ENCODE peak calls at places on chromosomes 1 and 21, in six cellular contexts. One of them, this sample, is unnamed.

GRCh38 chr1:25954371-25954938 is 43.4 kb downstream of the PAFAH2 start:
- DNase-seq in WTC11: no peak
- DNase-seq in CD8-positive, alpha-beta T cell: no peak
- DNase-seq in upper lobe of left lung: no peak
- DNase-seq in GM10248: peak
- DNase-seq in endothelial cell: no peak
- DNase-seq in this sample: no peak

GRCh38 chr1:66276229-66276628 is 257.7 kb upstream of the SGIP1 start:
- DNase-seq in WTC11: no peak
- DNase-seq in upper lobe of left lung: no peak
- DNase-seq in CD8-positive, alpha-beta T cell: no peak
- DNase-seq in endothelial cell: no peak
- DNase-seq in GM10248: peak
- DNase-seq in this sample: no peak

GRCh38 chr1:31116022-31116421 is 50.5 kb upstream of the PUM1 start:
- DNase-seq in WTC11: no peak
- DNase-seq in CD8-positive, alpha-beta T cell: no peak
- DNase-seq in upper lobe of left lung: no peak
- DNase-seq in GM10248: no peak
- DNase-seq in endothelial cell: no peak
- DNase-seq in this sample: no peak

GRCh38 chr1:181314010-181314409 is 169.3 kb upstream of the CACNA1E start:
- DNase-seq in WTC11: no peak
- DNase-seq in endothelial cell: no peak
- DNase-seq in CD8-positive, alpha-beta T cell: no peak
- DNase-seq in upper lobe of left lung: no peak
- DNase-seq in GM10248: no peak
- DNase-seq in this sample: no peak

GRCh38 chr1:151058682-151059341 is 610 bp downstream of the CDC42SE1 start:
- DNase-seq in WTC11: peak
- DNase-seq in CD8-positive, alpha-beta T cell: no peak
- DNase-seq in endothelial cell: no peak
- DNase-seq in GM10248: no peak
- DNase-seq in upper lobe of left lung: peak
- DNase-seq in this sample: no peak

GRCh38 chr21:31660134-31660565 is 657 bp downstream of the SOD1 start:
- DNase-seq in endothelial cell: peak
- DNase-seq in WTC11: peak
- DNase-seq in GM10248: peak
- DNase-seq in CD8-positive, alpha-beta T cell: no peak
- DNase-seq in upper lobe of left lung: no peak
- DNase-seq in this sample: peak

GRCh38 chr1:218164111-218164929 is 120.8 kb upstream of the RRP15 start:
- DNase-seq in upper lobe of left lung: no peak
- DNase-seq in endothelial cell: peak
- DNase-seq in GM10248: peak
- DNase-seq in WTC11: peak
- DNase-seq in CD8-positive, alpha-beta T cell: no peak
- DNase-seq in this sample: no peak

GRCh38 chr1:206558794-206559660 is 51.7 kb downstream of the RASSF5 start:
- DNase-seq in GM10248: no peak
- DNase-seq in upper lobe of left lung: no peak
- DNase-seq in WTC11: no peak
- DNase-seq in CD8-positive, alpha-beta T cell: no peak
- DNase-seq in endothelial cell: no peak
- DNase-seq in this sample: no peak

GRCh38 chr1:247679639-247680038 is at the start of gene OR13G1:
- DNase-seq in GM10248: no peak
- DNase-seq in WTC11: no peak
- DNase-seq in endothelial cell: no peak
- DNase-seq in upper lobe of left lung: no peak
- DNase-seq in CD8-positive, alpha-beta T cell: no peak
- DNase-seq in this sample: no peak

GRCh38 chr1:98119793-98120192 is 199.0 kb upstream of the DPYD start:
- DNase-seq in WTC11: peak
- DNase-seq in GM10248: no peak
- DNase-seq in CD8-positive, alpha-beta T cell: no peak
- DNase-seq in upper lobe of left lung: no peak
- DNase-seq in endothelial cell: peak
- DNase-seq in this sample: no peak

GRCh38 chr21:26769613-26770188 is 75.5 kb downstream of the ADAMTS1 start:
- DNase-seq in GM10248: no peak
- DNase-seq in CD8-positive, alpha-beta T cell: no peak
- DNase-seq in WTC11: no peak
- DNase-seq in endothelial cell: peak
- DNase-seq in upper lobe of left lung: no peak
- DNase-seq in this sample: no peak

GRCh38 chr1:108154323-108154722 is 45.8 kb downstream of the SLC25A24 start:
- DNase-seq in endothelial cell: no peak
- DNase-seq in WTC11: no peak
- DNase-seq in upper lobe of left lung: no peak
- DNase-seq in GM10248: no peak
- DNase-seq in CD8-positive, alpha-beta T cell: no peak
- DNase-seq in this sample: no peak

GRCh38 chr1:202619528-202619927 is 90.7 kb downstream of the SYT2 start:
- DNase-seq in upper lobe of left lung: no peak
- DNase-seq in WTC11: no peak
- DNase-seq in CD8-positive, alpha-beta T cell: no peak
- DNase-seq in GM10248: no peak
- DNase-seq in endothelial cell: no peak
- DNase-seq in this sample: no peak

GRCh38 chr1:234579967-234580366 is 30.0 kb downstream of the IRF2BP2 start:
- DNase-seq in upper lobe of left lung: no peak
- DNase-seq in endothelial cell: no peak
- DNase-seq in CD8-positive, alpha-beta T cell: no peak
- DNase-seq in WTC11: no peak
- DNase-seq in GM10248: peak
- DNase-seq in this sample: no peak

GRCh38 chr1:39174400-39175081 is 30.0 kb upstream of the MACF1 start:
- DNase-seq in CD8-positive, alpha-beta T cell: no peak
- DNase-seq in GM10248: no peak
- DNase-seq in WTC11: no peak
- DNase-seq in endothelial cell: no peak
- DNase-seq in upper lobe of left lung: no peak
- DNase-seq in this sample: no peak

GRCh38 chr21:42440187-42440792 is 36.6 kb downstream of the UBASH3A start:
- DNase-seq in WTC11: no peak
- DNase-seq in endothelial cell: no peak
- DNase-seq in GM10248: peak
- DNase-seq in upper lobe of left lung: no peak
- DNase-seq in CD8-positive, alpha-beta T cell: no peak
- DNase-seq in this sample: no peak

GRCh38 chr1:115558275-115558674 is 83.5 kb upstream of the VANGL1 start:
- DNase-seq in GM10248: no peak
- DNase-seq in CD8-positive, alpha-beta T cell: no peak
- DNase-seq in upper lobe of left lung: no peak
- DNase-seq in endothelial cell: no peak
- DNase-seq in WTC11: no peak
- DNase-seq in this sample: no peak

GRCh38 chr1:207004931-207005830 is 27.4 kb downstream of the C1orf116 start:
- DNase-seq in upper lobe of left lung: peak
- DNase-seq in GM10248: peak
- DNase-seq in WTC11: peak
- DNase-seq in endothelial cell: peak
- DNase-seq in CD8-positive, alpha-beta T cell: peak
- DNase-seq in this sample: peak

GRCh38 chr21:45010096-45010495 is 64.3 kb upstream of the ADARB1 start:
- DNase-seq in WTC11: no peak
- DNase-seq in endothelial cell: no peak
- DNase-seq in CD8-positive, alpha-beta T cell: no peak
- DNase-seq in GM10248: no peak
- DNase-seq in upper lobe of left lung: no peak
- DNase-seq in this sample: no peak

GRCh38 chr1:119631433-119632102 is 16.5 kb downstream of the ZNF697 start:
- DNase-seq in WTC11: peak
- DNase-seq in GM10248: peak
- DNase-seq in CD8-positive, alpha-beta T cell: no peak
- DNase-seq in endothelial cell: no peak
- DNase-seq in upper lobe of left lung: peak
- DNase-seq in this sample: no peak

GRCh38 chr1:6208723-6209660 is 3.1 kb downstream of the RNF207 start:
- DNase-seq in upper lobe of left lung: no peak
- DNase-seq in CD8-positive, alpha-beta T cell: no peak
- DNase-seq in endothelial cell: peak
- DNase-seq in GM10248: peak
- DNase-seq in WTC11: peak
- DNase-seq in this sample: no peak

GRCh38 chr1:153697873-153698647 is 19.6 kb downstream of the NPR1 start:
- DNase-seq in upper lobe of left lung: peak
- DNase-seq in WTC11: peak
- DNase-seq in GM10248: no peak
- DNase-seq in endothelial cell: peak
- DNase-seq in CD8-positive, alpha-beta T cell: no peak
- DNase-seq in this sample: no peak

GRCh38 chr1:68916227-68916853 is 419.5 kb upstream of the DEPDC1 start:
- DNase-seq in GM10248: no peak
- DNase-seq in WTC11: no peak
- DNase-seq in CD8-positive, alpha-beta T cell: no peak
- DNase-seq in endothelial cell: no peak
- DNase-seq in upper lobe of left lung: no peak
- DNase-seq in this sample: no peak

GRCh38 chr1:97640677-97641076 is 280.2 kb downstream of the DPYD start:
- DNase-seq in GM10248: no peak
- DNase-seq in endothelial cell: no peak
- DNase-seq in WTC11: no peak
- DNase-seq in upper lobe of left lung: no peak
- DNase-seq in CD8-positive, alpha-beta T cell: no peak
- DNase-seq in this sample: no peak

GRCh38 chr1:15155760-15156743 is 2.5 kb downstream of the TMEM51 start:
- DNase-seq in WTC11: no peak
- DNase-seq in GM10248: peak
- DNase-seq in endothelial cell: no peak
- DNase-seq in CD8-positive, alpha-beta T cell: no peak
- DNase-seq in upper lobe of left lung: no peak
- DNase-seq in this sample: no peak

DNA sequence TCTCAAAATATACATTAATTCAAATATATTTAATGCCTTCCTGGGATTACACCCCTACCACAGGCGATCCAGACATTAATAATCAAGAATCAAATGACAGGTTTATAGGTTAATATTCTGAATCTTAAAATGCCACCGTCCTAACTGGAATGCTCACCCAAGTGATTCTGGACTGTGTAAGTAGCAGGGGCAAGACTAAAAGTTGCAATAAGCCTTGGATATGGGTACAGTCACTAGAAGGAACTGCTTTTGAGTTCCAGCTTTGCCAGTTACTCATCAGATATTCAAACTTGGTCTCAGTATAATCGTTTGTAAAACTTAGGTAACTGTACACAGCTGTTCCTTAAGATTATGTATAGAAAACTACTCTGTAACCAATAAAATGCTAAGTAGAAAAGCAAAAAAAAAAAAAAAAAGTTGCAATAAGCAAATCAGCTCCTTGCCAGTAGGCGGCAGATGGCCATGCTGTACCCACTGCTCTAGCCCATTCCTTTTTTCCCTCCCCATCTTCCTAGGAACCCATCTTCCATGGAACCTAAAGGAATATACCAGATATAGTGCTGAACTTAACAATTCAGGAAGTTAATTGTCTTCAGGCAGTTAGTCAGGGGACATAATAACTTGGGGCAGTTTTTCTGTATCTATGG is 10.5 kb downstream of the RO60 start:
- DNase-seq in CD8-positive, alpha-beta T cell: no peak
- DNase-seq in WTC11: peak
- DNase-seq in endothelial cell: no peak
- DNase-seq in GM10248: no peak
- DNase-seq in upper lobe of left lung: no peak
- DNase-seq in this sample: no peak
- TF ChIP-seq CTCF in CD8-positive, alpha-beta T cell: no peak
- TF ChIP-seq CTCF in WTC11: peak
- TF ChIP-seq CTCF in endothelial cell: peak
- TF ChIP-seq CTCF in GM10248: no peak
- TF ChIP-seq CTCF in upper lobe of left lung: peak
- TF ChIP-seq CTCF in this sample: no peak

DNA sequence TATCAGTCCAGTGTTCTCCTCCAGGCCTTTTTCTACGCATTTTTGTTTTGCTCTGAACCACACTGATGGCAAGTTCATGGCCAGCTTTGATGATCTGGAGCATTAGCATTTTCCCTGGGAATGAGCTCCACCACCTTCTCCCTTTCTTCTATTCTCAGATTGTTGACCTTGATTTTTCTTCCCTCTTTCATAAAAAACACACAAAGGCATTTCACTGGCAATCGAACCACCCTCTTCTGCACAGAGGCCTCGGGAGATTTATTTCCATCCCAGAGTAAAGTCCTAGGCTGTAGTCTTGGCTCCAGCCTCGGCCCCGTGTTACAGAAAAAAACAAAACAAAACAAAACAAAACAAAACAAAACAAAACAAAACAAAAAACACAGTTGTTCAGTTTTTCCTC is 29.6 kb upstream of the RNF186 start:
- DNase-seq in GM10248: no peak
- DNase-seq in CD8-positive, alpha-beta T cell: no peak
- DNase-seq in upper lobe of left lung: no peak
- DNase-seq in WTC11: no peak
- DNase-seq in endothelial cell: no peak
- DNase-seq in this sample: no peak
- TF ChIP-seq CTCF in GM10248: no peak
- TF ChIP-seq CTCF in CD8-positive, alpha-beta T cell: no peak
- TF ChIP-seq CTCF in upper lobe of left lung: no peak
- TF ChIP-seq CTCF in WTC11: no peak
- TF ChIP-seq CTCF in endothelial cell: no peak
- TF ChIP-seq CTCF in this sample: no peak

DNA sequence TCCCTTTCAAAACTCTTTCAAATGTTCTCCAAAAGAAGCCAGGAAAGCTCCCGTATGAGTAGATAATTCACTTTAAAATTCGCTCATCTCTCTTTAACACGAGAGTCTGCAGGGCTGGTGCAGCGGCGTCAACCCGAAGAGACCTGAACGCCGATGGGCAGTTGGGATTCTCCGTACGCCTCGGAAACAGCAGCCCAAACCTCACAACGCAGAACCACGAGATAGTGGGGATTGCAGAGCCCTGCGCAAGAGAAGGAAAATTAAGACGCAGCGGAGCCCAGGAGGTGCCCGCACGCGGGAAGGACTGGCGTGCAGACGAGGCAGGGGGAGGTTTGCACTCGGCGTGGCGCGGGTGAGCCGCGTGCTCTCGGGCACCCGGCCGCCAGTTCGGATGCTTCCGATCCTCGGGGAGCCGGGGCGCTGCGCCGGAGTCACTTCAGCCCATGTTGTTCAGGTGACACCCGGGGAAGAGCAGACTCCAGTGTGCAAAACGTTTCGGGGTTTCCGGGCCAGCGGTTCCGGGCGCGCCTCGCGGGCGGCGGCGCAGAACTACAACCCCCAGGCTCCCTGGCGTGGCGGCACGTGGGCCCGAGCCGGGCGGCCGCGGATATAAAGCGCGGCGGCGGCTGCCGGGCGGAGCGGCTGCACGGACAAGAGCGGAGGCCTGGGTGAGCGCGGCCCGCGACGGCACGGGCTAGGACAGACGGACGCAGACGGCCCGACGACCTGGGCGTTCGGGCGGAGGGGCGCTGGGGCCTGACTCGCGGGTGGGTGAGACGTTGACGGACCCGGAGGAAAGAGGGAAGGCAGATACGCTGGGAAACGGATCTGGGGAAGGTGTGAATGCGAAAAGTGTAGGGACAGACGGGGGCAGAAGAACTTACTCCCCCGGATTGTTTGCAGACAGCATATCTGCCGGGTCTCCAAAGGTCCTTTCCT is at the start of gene NPL:
- DNase-seq in CD8-positive, alpha-beta T cell: peak
- DNase-seq in GM10248: peak
- DNase-seq in endothelial cell: peak
- DNase-seq in upper lobe of left lung: peak
- DNase-seq in WTC11: peak
- DNase-seq in this sample: peak
- TF ChIP-seq CTCF in CD8-positive, alpha-beta T cell: no peak
- TF ChIP-seq CTCF in GM10248: no peak
- TF ChIP-seq CTCF in endothelial cell: no peak
- TF ChIP-seq CTCF in upper lobe of left lung: no peak
- TF ChIP-seq CTCF in WTC11: no peak
- TF ChIP-seq CTCF in this sample: no peak

GRCh38 chr1:222761171-222761570 is 24.2 kb downstream of the FAM177B start:
- DNase-seq in endothelial cell: no peak
- DNase-seq in GM10248: no peak
- DNase-seq in WTC11: no peak
- DNase-seq in upper lobe of left lung: no peak
- DNase-seq in CD8-positive, alpha-beta T cell: no peak
- DNase-seq in this sample: no peak
- TF ChIP-seq CTCF in endothelial cell: no peak
- TF ChIP-seq CTCF in GM10248: no peak
- TF ChIP-seq CTCF in WTC11: no peak
- TF ChIP-seq CTCF in upper lobe of left lung: no peak
- TF ChIP-seq CTCF in CD8-positive, alpha-beta T cell: no peak
- TF ChIP-seq CTCF in this sample: no peak